ENCODE peak calls at places on chromosomes 2 and 18, in seven cellular contexts. C is stimulated activated effector memory CD8-positive, alpha-beta T cell treated with anti-CD3 and anti-CD28 coated beads, Interleukin-12 subunit alpha, Interleukin-12 subunit beta, amount 100 ng/mL, for 72 hours; V is stimulated activated naive CD4-positive, alpha-beta T cell; Z is aorta; A is mesothelial cell of epicardium; H is CD4-positive, alpha-beta T cell; D is T-helper 9 cell. B is an unnamed sample.

GRCh38 chr2:238141541-238142318 is 3.3 kb downstream of the KLHL30 start:
- DNase-seq in D (no peak), C (no peak), V (no peak), A (no peak), H (no peak), Z (no peak), B (peak; percentile 83)

GRCh38 chr2:68225119-68225632 is 27.2 kb downstream of the PPP3R1 start:
- DNase-seq in A (no peak), Z (no peak), V (no peak), D (peak; percentile 5), H (peak; percentile 6), C (no peak), B (no peak)

GRCh38 chr18:12843420-12844346 is 40.4 kb downstream of the PTPN2 start:
- DNase-seq in H (no peak), Z (no peak), V (no peak), D (no peak), C (no peak), A (no peak), B (no peak)

GRCh38 chr18:51739044-51739666 is 541.7 kb upstream of the MEX3C start:
- DNase-seq in C (no peak), V (no peak), D (no peak), Z (no peak), A (no peak), H (no peak), B (no peak)

GRCh38 chr18:29164993-29165599 is 988.2 kb upstream of the CDH2 start:
- DNase-seq in Z (no peak), C (no peak), A (no peak), D (no peak), V (no peak), H (no peak), B (no peak)

GRCh38 chr2:133967326-133967725 is 286.5 kb upstream of the MGAT5 start:
- DNase-seq in V (no peak), C (no peak), Z (no peak), D (no peak), H (no peak), A (no peak), B (no peak)

GRCh38 chr2:43005211-43005974 is 213.0 kb upstream of the HAAO start:
- DNase-seq in V (no peak), H (no peak), C (no peak), Z (no peak), D (no peak), A (no peak), B (no peak)

GRCh38 chr2:70010222-70011111 is 49.0 kb upstream of the ASPRV1 start:
- DNase-seq in H (no peak), A (no peak), D (no peak), Z (no peak), V (no peak), C (no peak), B (no peak)

GRCh38 chr18:44341759-44342158 is 338.9 kb upstream of the SETBP1 start:
- DNase-seq in Z (no peak), C (no peak), H (no peak), V (no peak), A (no peak), D (no peak), B (peak; percentile 49)

GRCh38 chr2:150376627-150377335 is 110.7 kb downstream of the RND3 start:
- DNase-seq in V (no peak), Z (no peak), H (no peak), A (no peak), D (no peak), C (no peak), B (no peak)

GRCh38 chr18:77271720-77272481 is 22.3 kb downstream of the GALR1 start:
- DNase-seq in C (no peak), D (no peak), V (no peak), A (no peak), H (no peak), Z (no peak), B (no peak)

GRCh38 chr2:236738896-236739295 is 169.3 kb downstream of the ACKR3 start:
- DNase-seq in V (no peak), C (no peak), A (no peak), Z (no peak), H (no peak), D (no peak), B (no peak)

GRCh38 chr2:88919087-88919738 is 227.7 kb downstream of the RPIA start:
- DNase-seq in Z (no peak), V (no peak), A (no peak), D (no peak), H (no peak), C (no peak), B (no peak)

GRCh38 chr2:62871506-62871905 is 166.0 kb downstream of the EHBP1 start:
- DNase-seq in A (no peak), D (no peak), H (no peak), V (no peak), C (no peak), Z (no peak), B (no peak)

GRCh38 chr2:40415391-40415790 is 36.5 kb downstream of the SLC8A1 start:
- DNase-seq in C (no peak), V (no peak), D (no peak), A (no peak), H (no peak), Z (no peak), B (no peak)

GRCh38 chr2:158034198-158034831 is 67.4 kb upstream of the UPP2 start:
- DNase-seq in H (no peak), C (no peak), A (no peak), V (no peak), Z (no peak), D (no peak), B (no peak)

GRCh38 chr18:67232406-67232805 is 284.1 kb downstream of the DSEL start:
- DNase-seq in C (no peak), D (no peak), V (no peak), Z (no peak), A (no peak), H (no peak), B (no peak)

GRCh38 chr2:39416172-39416571 is 20.9 kb downstream of the MAP4K3 start:
- DNase-seq in A (no peak), D (no peak), H (no peak), Z (no peak), V (no peak), C (no peak), B (no peak)

GRCh38 chr2:70091364-70091763 is 4.1 kb downstream of the PCBP1 start:
- DNase-seq in H (no peak), Z (no peak), A (no peak), V (no peak), D (no peak), C (no peak), B (no peak)

GRCh38 chr2:113700186-113700841 is 56.1 kb downstream of the SLC35F5 start:
- DNase-seq in V (peak; percentile 2), A (no peak), H (peak; percentile 27), C (peak; percentile 65), D (peak; percentile 6), Z (no peak), B (peak; percentile 74)

GRCh38 chr2:132766573-132766972 is 96.6 kb upstream of the LYPD1 start:
- DNase-seq in A (no peak), V (no peak), D (no peak), Z (no peak), C (no peak), H (no peak), B (no peak)

GRCh38 chr2:120346034-120346666 is at the start of gene INHBB:
- DNase-seq in D (no peak), A (no peak), H (no peak), Z (no peak), V (no peak), C (no peak), B (no peak)

GRCh38 chr18:68262697-68263293 is 452.1 kb downstream of the TMX3 start:
- DNase-seq in Z (no peak), C (no peak), D (no peak), H (no peak), A (no peak), V (no peak), B (no peak)

GRCh38 chr18:67938691-67939090 is 422.2 kb upstream of the DSEL start:
- DNase-seq in Z (no peak), A (no peak), H (no peak), D (no peak), V (no peak), C (no peak), B (no peak)

GRCh38 chr2:156004460-156004859 is 328.1 kb downstream of the NR4A2 start:
- DNase-seq in A (no peak), C (no peak), D (no peak), H (no peak), Z (no peak), V (no peak), B (no peak)

GRCh38 chr2:128250409-128251025 is 68.2 kb downstream of the HS6ST1 start:
- DNase-seq in C (no peak), V (no peak), A (no peak), D (no peak), Z (no peak), H (no peak), B (peak; percentile 39)

GRCh38 chr2:106012591-106013347 is 181.3 kb downstream of the UXS1 start:
- DNase-seq in V (no peak), Z (no peak), C (no peak), H (no peak), A (no peak), D (no peak), B (no peak)

GRCh38 chr2:157216421-157216965 is 41.0 kb upstream of the GALNT5 start:
- DNase-seq in A (no peak), D (no peak), C (no peak), H (no peak), V (no peak), Z (no peak), B (no peak)

GRCh38 chr18:48405108-48405507 is 4.1 kb downstream of the ZBTB7C start:
- DNase-seq in D (no peak), A (no peak), C (no peak), Z (no peak), V (no peak), H (no peak), B (no peak)

GRCh38 chr2:147008481-147008880 is 836.3 kb upstream of the ACVR2A start:
- DNase-seq in Z (no peak), D (no peak), A (no peak), H (no peak), C (no peak), V (no peak), B (no peak)

B was measured in upper lobe of right lung.